ENCODE peak calls at places on chromosomes 7 and 10, in four cellular contexts. H is HCT116, W is A549, A is H1. C is an unnamed sample.

GRCh38 chr7:119256001-119256400 is 1017.0 kb upstream of the KCND2 start:
- DNase-seq in H (no peak), W (no peak), A (no peak), C (no peak)

GRCh38 chr10:64130152-64130551 is 609.0 kb downstream of the REEP3 start:
- DNase-seq in W (no peak), H (no peak), A (no peak), C (no peak)

GRCh38 chr10:25562547-25562946 is 371.5 kb upstream of the MYO3A start:
- DNase-seq in H (no peak), W (no peak), A (no peak), C (no peak)

GRCh38 chr10:31768467-31768866 is 160.2 kb downstream of the ARHGAP12 start:
- DNase-seq in A (no peak), H (no peak), W (no peak), C (peak; percentile 26)

GRCh38 chr7:84025332-84025927 is 169.2 kb downstream of the SEMA3A start:
- DNase-seq in A (no peak), W (peak; percentile 94), H (peak; percentile 51), C (peak; percentile 95)

GRCh38 chr7:66140924-66141323 is 26.3 kb downstream of the CRCP start:
- DNase-seq in W (peak; percentile 51), H (no peak), A (no peak), C (peak; percentile 64)

GRCh38 chr10:63586048-63586447 is 64.8 kb downstream of the REEP3 start:
- DNase-seq in W (no peak), H (no peak), A (no peak), C (no peak)

GRCh38 chr10:74799840-74800239 is 26.6 kb upstream of the KAT6B start:
- DNase-seq in H (no peak), W (peak; percentile 44), A (no peak), C (peak; percentile 98)

GRCh38 chr7:84073476-84073875 is 121.1 kb downstream of the SEMA3A start:
- DNase-seq in H (no peak), W (peak; percentile 16), A (no peak), C (peak; percentile 75)

GRCh38 chr7:107592361-107593024 is 12.4 kb downstream of the BCAP29 start:
- DNase-seq in W (no peak), A (no peak), H (no peak), C (no peak)

GRCh38 chr10:30006410-30006809 is 53.0 kb downstream of the JCAD start:
- DNase-seq in A (no peak), H (no peak), W (no peak), C (no peak)

GRCh38 chr7:108236681-108237415 is 106.7 kb upstream of the LAMB4 start:
- DNase-seq in A (no peak), H (no peak), W (no peak), C (peak; percentile 34)

GRCh38 chr10:69425513-69426298 is 9.0 kb upstream of the TACR2 start:
- DNase-seq in H (no peak), A (no peak), W (no peak), C (no peak)

GRCh38 chr7:103630318-103630717 is 184.3 kb upstream of the SLC26A5 start:
- DNase-seq in W (peak; percentile 30), A (no peak), H (no peak), C (no peak)

GRCh38 chr10:43229208-43230061 is 37.4 kb downstream of the RASGEF1A start:
- DNase-seq in W (peak; percentile 41), A (peak; percentile 85), H (no peak), C (no peak)

GRCh38 chr10:66455304-66455703 is 470.5 kb upstream of the LRRTM3 start:
- DNase-seq in W (peak; percentile 5), A (no peak), H (peak; percentile 41), C (no peak)

GRCh38 chr7:27248911-27249723 is 6.5 kb downstream of the EVX1 start:
- DNase-seq in A (no peak), H (no peak), W (no peak), C (no peak)

GRCh38 chr10:95531994-95532399 is 29.2 kb downstream of the SORBS1 start:
- DNase-seq in A (no peak), W (no peak), H (no peak), C (peak; percentile 55)

GRCh38 chr7:137771679-137772078 is 75.1 kb downstream of the DGKI start:
- DNase-seq in A (no peak), H (no peak), W (no peak), C (no peak)

GRCh38 chr7:108311446-108312168 is 144.6 kb downstream of the NRCAM start:
- DNase-seq in W (no peak), H (no peak), A (no peak), C (peak; percentile 89)

GRCh38 chr7:114086491-114086905 is 167.7 kb upstream of the PPP1R3A start:
- DNase-seq in W (no peak), A (peak; percentile 51), H (no peak), C (no peak)

GRCh38 chr7:131502810-131503545 is 53.5 kb downstream of the PODXL start:
- DNase-seq in W (no peak), H (no peak), A (no peak), C (no peak)

GRCh38 chr7:90846171-90846570 is 250.1 kb downstream of the CDK14 start:
- DNase-seq in H (no peak), W (no peak), A (no peak), C (no peak)

DNA sequence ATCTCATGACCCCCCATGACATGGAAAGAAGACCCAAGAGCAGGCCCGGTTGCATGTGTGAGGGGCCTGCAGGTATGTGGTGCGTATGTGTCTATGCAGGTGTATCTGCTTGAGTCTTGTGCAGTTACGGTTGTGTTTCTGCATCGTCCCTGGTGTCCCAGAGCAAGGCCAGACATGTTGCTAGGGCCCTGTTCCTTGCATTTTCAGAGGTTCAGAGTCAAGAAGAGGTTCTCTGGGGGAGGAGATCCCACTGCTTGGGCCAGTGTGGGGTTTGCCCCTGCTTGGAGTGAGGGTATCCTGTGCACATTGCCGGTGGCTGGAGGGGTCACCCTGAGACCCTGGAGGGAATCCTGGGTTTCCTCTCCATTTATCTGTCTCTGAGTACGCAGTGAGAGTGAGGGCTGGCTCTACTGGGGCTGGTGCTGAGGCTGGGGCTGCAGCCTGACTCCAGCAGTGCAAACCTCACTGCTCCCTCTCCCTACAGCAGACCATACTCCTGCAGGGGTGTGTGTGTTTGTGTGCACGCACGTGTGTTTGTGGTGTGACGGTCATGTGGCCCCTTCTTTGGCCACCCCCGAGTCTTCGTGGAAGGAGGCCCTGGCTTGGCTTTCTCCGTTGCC is 4.1 kb downstream of the TRIM8 start:
- DNase-seq in A (no peak), H (no peak), W (no peak), C (no peak)
- H3K4me3 ChIP-seq in A (no peak overlapping the region), H (no peak overlapping the region), W (no peak overlapping the region), C (no peak overlapping the region)

GRCh38 chr7:32290015-32290414 is 200.2 kb downstream of the LSM5 start:
- DNase-seq in A (no peak), H (no peak), W (no peak), C (no peak)

DNA sequence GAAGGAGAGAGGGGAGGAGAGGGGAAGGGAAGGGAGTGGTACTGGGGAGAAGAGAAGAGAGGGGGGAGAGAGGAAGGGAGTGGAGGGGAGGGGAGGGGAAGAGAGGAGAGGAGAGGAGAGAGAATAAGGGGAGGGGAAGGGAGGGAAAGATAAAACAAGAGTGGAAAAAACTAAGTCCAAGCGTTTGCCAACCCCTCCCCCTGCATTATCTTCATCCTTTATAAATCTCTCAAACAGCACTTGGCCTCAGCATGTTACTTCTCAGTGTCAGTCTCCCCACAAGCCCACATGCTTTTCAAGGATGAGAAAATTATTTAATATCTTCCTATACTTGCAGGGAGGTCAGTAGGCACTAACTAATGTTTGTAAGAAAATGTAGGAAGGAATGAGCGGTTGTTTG is 204.5 kb downstream of the LSM5 start:
- DNase-seq in A (no peak), W (no peak), H (no peak), C (no peak)
- TF ChIP-seq MAX in A (no peak), W (no peak), H (no peak), C (no peak)

DNA sequence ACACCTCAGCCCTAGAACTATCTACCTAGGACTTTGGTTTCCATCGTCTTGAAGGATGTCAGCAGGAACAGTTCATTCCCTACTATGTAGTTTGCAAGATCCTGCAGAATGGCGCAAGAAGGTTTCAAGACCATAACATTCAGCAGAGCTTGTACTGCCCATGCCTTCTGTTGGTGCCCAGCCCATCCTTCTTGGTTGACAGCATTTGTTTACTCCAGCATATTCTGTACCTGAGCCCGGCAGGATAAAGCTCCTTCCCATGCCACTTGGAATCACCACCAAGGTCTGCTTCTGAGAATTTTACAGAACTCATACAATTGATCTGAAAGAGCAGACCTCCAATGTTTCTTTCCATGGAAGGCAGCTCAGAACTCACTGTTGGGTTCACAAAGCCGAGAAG is 150.8 kb downstream of the ARID5B start:
- DNase-seq in A (no peak), H (no peak), W (no peak), C (no peak)
- H3K4me3 ChIP-seq in A (no peak overlapping the region), H (no peak overlapping the region), W (no peak overlapping the region), C (no peak overlapping the region)

GRCh38 chr10:70616761-70617160 is 14.2 kb upstream of the PRF1 start:
- DNase-seq in H (no peak), W (no peak), A (no peak), C (no peak)

GRCh38 chr10:70620020-70620289 is 17.4 kb upstream of the PRF1 start:
- DNase-seq in H (no peak), A (no peak), W (no peak), C (no peak)

GRCh38 chr10:70618663-70619062 is 16.1 kb upstream of the PRF1 start:
- DNase-seq in H (no peak), A (no peak), W (no peak), C (no peak)

GRCh38 chr10:70619271-70620019 is 16.9 kb upstream of the PRF1 start:
- DNase-seq in H (peak; percentile 64), A (no peak), W (peak; percentile 50), C (no peak)

DNA sequence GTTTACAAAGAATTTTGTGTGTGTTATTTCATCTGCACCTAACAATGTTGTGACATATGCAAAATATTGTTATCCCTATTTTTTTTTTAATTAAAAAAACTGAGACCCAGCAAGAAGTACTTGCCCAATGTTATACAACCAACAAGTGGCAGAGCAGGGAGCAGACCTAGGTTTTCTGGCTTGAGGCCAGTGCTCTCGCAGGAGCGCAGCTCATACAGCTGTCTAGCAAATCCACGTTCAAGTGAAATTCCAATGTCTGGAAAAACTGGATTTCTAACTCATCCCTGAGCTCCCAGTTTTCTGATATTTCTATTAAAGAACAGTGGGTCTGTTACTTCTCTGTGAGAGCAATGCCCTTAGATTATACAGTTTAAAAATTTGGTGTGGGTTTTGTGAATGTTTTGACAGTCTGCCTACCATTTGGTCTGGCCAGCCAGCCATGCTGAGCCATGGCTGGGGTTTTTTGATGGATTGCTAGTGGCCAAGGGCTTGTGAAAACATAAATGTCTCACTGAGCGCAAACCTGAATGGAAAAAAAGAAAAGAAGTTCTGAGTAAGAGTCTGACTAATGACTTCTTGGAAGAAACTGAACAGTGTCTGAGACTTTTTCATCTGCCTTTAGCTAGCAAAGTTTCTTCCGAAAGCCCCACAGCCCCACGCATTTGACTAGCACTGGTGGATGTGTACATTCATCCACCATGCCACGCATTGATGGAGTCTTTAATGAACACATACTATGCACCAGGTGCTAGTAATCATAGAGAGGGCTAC is 15.4 kb upstream of the PRF1 start:
- DNase-seq in H (no peak), W (no peak), A (no peak), C (no peak)
- TF ChIP-seq MAX in H (no peak), W (no peak), A (no peak), C (no peak)

DNA sequence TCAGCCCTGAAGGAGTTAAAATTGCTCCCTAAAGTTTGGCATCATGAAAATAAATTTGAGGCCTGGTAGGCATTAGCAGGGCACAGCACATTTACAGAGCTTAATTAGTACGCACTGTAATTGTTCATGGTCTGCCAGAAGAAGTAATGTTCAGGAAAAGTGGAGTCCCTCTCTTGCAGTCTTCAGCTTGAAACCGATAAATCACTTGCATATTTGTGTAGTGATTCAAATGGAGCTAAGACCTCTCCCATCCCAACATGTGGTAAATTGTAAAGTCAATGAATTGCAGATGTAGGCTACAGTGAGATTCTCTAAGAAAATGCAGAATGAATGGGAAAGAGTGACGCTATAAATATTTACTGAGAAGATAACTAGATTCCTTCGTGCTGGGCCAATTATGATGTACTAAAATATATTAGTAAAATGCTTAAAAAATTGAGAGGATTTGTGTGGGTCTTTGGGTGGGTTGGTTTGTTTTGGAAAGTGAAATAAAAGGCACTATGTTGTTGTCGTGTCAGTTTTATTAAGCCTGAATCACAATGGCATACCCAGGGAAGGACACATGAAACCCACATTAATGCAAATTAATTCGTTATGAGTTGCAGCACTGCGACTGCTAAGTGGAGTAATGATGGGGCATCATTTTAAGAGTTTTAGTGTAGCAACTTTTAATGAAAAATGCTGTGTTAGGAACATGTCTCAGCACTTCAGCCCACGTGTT is 8.4 kb downstream of the TCF7L2 start:
- DNase-seq in A (no peak), H (no peak), W (peak; percentile 60), C (no peak)
- H3K4me3 ChIP-seq in A (no peak overlapping the region), H (peak overlapping the region; percentile 8), W (peak overlapping the region; percentile 20), C (no peak overlapping the region)

C was measured in endothelial cell of umbilical vein.